ENCODE peak calls at places on chromosomes 16 and 17, in ten cellular contexts. D is ascending aorta, Q is WTC11, F is fibroblast of pulmonary artery, J is MM.1S, A is lower lobe of right lung, Y is AG10803, K is nephron progenitor cell, H is mucosa of descending colon, G is coronary artery. C is an unnamed sample.

GRCh38 chr17:50931003-50931878 is 65.1 kb upstream of the TOB1 start:
- DNase-seq in F (peak), H (peak), Y (peak), Q (peak), D (peak), G (peak), K (peak), J (peak), A (peak), C (no peak)

GRCh38 chr16:49886554-49887121 is 30.7 kb upstream of the ZNF423 start:
- DNase-seq in J (no peak), K (no peak), D (no peak), A (no peak), G (no peak), Q (no peak), H (no peak), F (no peak), Y (no peak), C (no peak)

GRCh38 chr17:82551779-82552457 is 32.4 kb downstream of the FOXK2 start:
- DNase-seq in K (peak), Q (peak), A (peak), F (peak), D (peak), J (peak), G (peak), H (peak), Y (peak), C (no peak)

GRCh38 chr16:57502048-57502775 is 15.9 kb upstream of the DOK4 start:
- DNase-seq in F (no peak), D (no peak), Q (no peak), G (no peak), A (no peak), Y (no peak), K (no peak), H (no peak), J (no peak), C (no peak)

GRCh38 chr17:38507436-38507835 is 79.2 kb downstream of the ARHGAP23 start:
- DNase-seq in G (no peak), D (no peak), K (no peak), Y (no peak), Q (no peak), J (no peak), A (no peak), F (peak), H (no peak), C (no peak)

GRCh38 chr16:10964891-10965326 is 20.5 kb downstream of the CLEC16A start:
- DNase-seq in K (no peak), A (no peak), G (no peak), Y (no peak), Q (no peak), J (peak), D (no peak), F (no peak), H (no peak), C (no peak)

GRCh38 chr17:40015005-40015997 is at the start of gene CSF3:
- DNase-seq in A (no peak), K (no peak), Y (no peak), Q (no peak), H (peak), D (no peak), G (no peak), F (peak), J (no peak), C (no peak)

GRCh38 chr17:72122336-72122667 is 1.5 kb downstream of the SOX9 start:
- DNase-seq in K (no peak), Y (no peak), J (no peak), F (no peak), D (no peak), Q (no peak), H (no peak), G (no peak), A (no peak), C (no peak)

GRCh38 chr16:89764711-89765201 is 43.4 kb downstream of the ZNF276 start:
- DNase-seq in J (peak), G (no peak), H (peak), D (peak), Q (no peak), Y (no peak), F (no peak), K (no peak), A (peak), C (no peak)

GRCh38 chr17:48045270-48046001 is 2.7 kb upstream of the NFE2L1 start:
- DNase-seq in D (no peak), G (no peak), K (no peak), A (no peak), H (peak), Y (no peak), Q (no peak), F (peak), J (no peak), C (no peak)

GRCh38 chr17:6108382-6108781 is 38.2 kb downstream of the WSCD1 start:
- DNase-seq in Q (no peak), J (no peak), D (no peak), H (peak), A (no peak), Y (no peak), K (no peak), F (no peak), G (peak), C (no peak)

GRCh38 chr16:69328854-69329316 is 1.5 kb downstream of the PDF start:
- DNase-seq in Y (peak), Q (no peak), H (no peak), K (no peak), D (no peak), J (no peak), F (peak), A (no peak), G (no peak), C (no peak)

GRCh38 chr17:72665841-72666518 is 426.5 kb downstream of the SLC39A11 start:
- DNase-seq in F (no peak), J (no peak), H (no peak), Y (peak), Q (no peak), G (no peak), A (no peak), K (no peak), D (no peak), C (no peak)

GRCh38 chr16:47460301-47460754 is 535 bp downstream of the ITFG1 start:
- DNase-seq in H (no peak), Y (peak), F (peak), G (no peak), D (no peak), A (no peak), K (no peak), J (no peak), Q (no peak), C (no peak)

GRCh38 chr17:9900744-9901143 is 4.3 kb downstream of the RCVRN start:
- DNase-seq in G (no peak), J (no peak), Y (peak), K (no peak), F (peak), A (no peak), H (no peak), Q (no peak), D (no peak), C (no peak)

GRCh38 chr17:4035081-4035680 is 70.9 kb upstream of the ATP2A3 start:
- DNase-seq in Y (no peak), A (no peak), Q (no peak), H (no peak), J (no peak), D (no peak), K (no peak), F (peak), G (no peak), C (no peak)

GRCh38 chr17:4488989-4489595 is 9.6 kb upstream of the SPNS2 start:
- DNase-seq in G (no peak), Y (no peak), Q (no peak), D (no peak), K (no peak), F (no peak), A (peak), H (no peak), J (no peak), C (no peak)

GRCh38 chr17:75344664-75345063 is 55.4 kb upstream of the SLC25A19 start:
- DNase-seq in J (no peak), Y (no peak), D (no peak), G (no peak), Q (peak), A (no peak), F (no peak), K (no peak), H (no peak), C (no peak)

GRCh38 chr17:80926601-80927250 is 64.9 kb upstream of the CHMP6 start:
- DNase-seq in H (no peak), K (no peak), D (no peak), J (no peak), G (no peak), F (no peak), A (no peak), Y (no peak), Q (no peak), C (no peak)
- TF ChIP-seq CTCF in H (no peak), K (no peak), D (no peak), J (no peak), G (no peak), F (no peak), A (no peak), Y (no peak), Q (no peak), C (no peak)

GRCh38 chr16:3674513-3675295 is 20.2 kb downstream of the DNASE1 start:
- DNase-seq in H (peak), J (no peak), D (no peak), A (no peak), K (peak), Q (peak), G (no peak), F (no peak), Y (no peak), C (no peak)
- TF ChIP-seq CTCF in H (no peak), J (no peak), D (no peak), A (no peak), K (no peak), Q (no peak), G (no peak), F (no peak), Y (no peak), C (no peak)

DNA sequence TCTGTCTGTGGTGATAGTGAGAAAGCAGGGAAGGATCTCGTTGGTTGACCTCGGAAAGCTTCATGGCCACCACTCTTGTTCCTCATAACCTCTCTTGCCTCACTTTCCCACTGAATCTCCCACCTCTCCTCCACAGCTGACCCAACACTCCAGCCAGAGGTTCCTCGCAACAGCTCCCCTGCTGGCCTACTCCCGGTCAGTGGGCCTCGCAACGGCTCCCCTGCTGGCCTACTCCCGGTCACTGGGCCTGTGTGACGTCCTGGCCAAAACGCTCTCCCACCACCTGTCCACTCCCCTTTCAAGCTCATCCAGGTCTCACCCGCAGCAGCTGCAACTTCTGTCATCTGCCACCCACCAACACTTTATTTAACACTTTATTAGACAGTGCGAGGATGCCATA is 149.1 kb downstream of the VPS53 start:
- DNase-seq in Y (no peak), Q (peak), D (no peak), J (no peak), F (no peak), G (no peak), A (no peak), K (no peak), H (no peak), C (no peak)
- TF ChIP-seq CTCF in Y (no peak), Q (no peak), D (no peak), J (no peak), F (peak), G (no peak), A (no peak), K (no peak), H (no peak), C (no peak)

GRCh38 chr16:87056551-87056950 is 260.6 kb downstream of the C16orf95 start:
- DNase-seq in Q (no peak), H (no peak), K (no peak), G (peak), A (no peak), J (no peak), F (no peak), Y (no peak), D (no peak), C (no peak)

GRCh38 chr16:87058728-87059250 is 258.4 kb downstream of the C16orf95 start:
- DNase-seq in F (no peak), J (no peak), G (peak), K (no peak), Y (no peak), A (no peak), H (no peak), D (no peak), Q (no peak), C (no peak)

GRCh38 chr16:87056083-87056482 is 261.1 kb downstream of the C16orf95 start:
- DNase-seq in H (no peak), F (peak), Q (no peak), Y (peak), D (no peak), G (peak), J (no peak), K (no peak), A (no peak), C (no peak)

GRCh38 chr16:87057951-87058560 is 259.1 kb downstream of the C16orf95 start:
- DNase-seq in A (no peak), H (no peak), F (no peak), G (peak), Y (no peak), J (no peak), K (no peak), D (no peak), Q (no peak), C (no peak)

GRCh38 chr16:87057291-87057881 is 259.8 kb downstream of the C16orf95 start:
- DNase-seq in J (no peak), K (no peak), D (no peak), H (no peak), A (no peak), Q (peak), G (peak), F (no peak), Y (peak), C (no peak)
- TF ChIP-seq CTCF in J (no peak), K (peak), D (no peak), H (no peak), A (no peak), Q (no peak), G (no peak), F (no peak), Y (no peak), C (peak)

GRCh38 chr17:42361781-42362186 is 26.5 kb downstream of the STAT3 start:
- DNase-seq in J (no peak), Q (no peak), F (no peak), Y (no peak), G (no peak), A (no peak), H (no peak), K (no peak), D (no peak), C (no peak)
- TF ChIP-seq CTCF in J (no peak), Q (no peak), F (no peak), Y (no peak), G (no peak), A (no peak), H (no peak), K (no peak), D (no peak), C (no peak)